ENCODE peak calls at places on chromosomes 4 and X, in seven cellular contexts. One of them, this sample, is unnamed.

GRCh38 chrX:124098089-124098488 is 136.6 kb downstream of the STAG2 start:
- DNase-seq in heart left ventricle: no peak
- DNase-seq in prostate gland: no peak
- DNase-seq in ovary: no peak
- DNase-seq in endothelial cell of umbilical vein: peak; percentile 15
- DNase-seq in Peyer's patch: no peak
- DNase-seq in A549: no peak
- DNase-seq in this sample: no peak

GRCh38 chr4:183349673-183350072 is 27.4 kb upstream of the CLDN24 start:
- DNase-seq in heart left ventricle: no peak
- DNase-seq in prostate gland: no peak
- DNase-seq in ovary: no peak
- DNase-seq in endothelial cell of umbilical vein: no peak
- DNase-seq in Peyer's patch: no peak
- DNase-seq in A549: no peak
- DNase-seq in this sample: no peak

GRCh38 chr4:9976781-9977180 is 44.5 kb downstream of the SLC2A9 start:
- DNase-seq in heart left ventricle: no peak
- DNase-seq in prostate gland: no peak
- DNase-seq in ovary: no peak
- DNase-seq in endothelial cell of umbilical vein: no peak
- DNase-seq in Peyer's patch: no peak
- DNase-seq in A549: no peak
- DNase-seq in this sample: peak; percentile 34

GRCh38 chrX:40755291-40756249 is 20.2 kb upstream of the MED14 start:
- DNase-seq in heart left ventricle: peak; percentile 76
- DNase-seq in prostate gland: peak; percentile 6
- DNase-seq in ovary: no peak
- DNase-seq in endothelial cell of umbilical vein: peak; percentile 5
- DNase-seq in Peyer's patch: no peak
- DNase-seq in A549: no peak
- DNase-seq in this sample: no peak

GRCh38 chrX:109679820-109680219 is 53.2 kb downstream of the ACSL4 start:
- DNase-seq in heart left ventricle: no peak
- DNase-seq in prostate gland: peak; percentile 3
- DNase-seq in ovary: no peak
- DNase-seq in endothelial cell of umbilical vein: no peak
- DNase-seq in Peyer's patch: no peak
- DNase-seq in A549: no peak
- DNase-seq in this sample: no peak

GRCh38 chr4:94408549-94409374 is 43.0 kb upstream of the PDLIM5 start:
- DNase-seq in heart left ventricle: no peak
- DNase-seq in prostate gland: no peak
- DNase-seq in ovary: no peak
- DNase-seq in endothelial cell of umbilical vein: no peak
- DNase-seq in Peyer's patch: no peak
- DNase-seq in A549: no peak
- DNase-seq in this sample: no peak

GRCh38 chr4:98468744-98469143 is 189.7 kb downstream of the TSPAN5 start:
- DNase-seq in heart left ventricle: peak; percentile 51
- DNase-seq in prostate gland: no peak
- DNase-seq in ovary: peak; percentile 70
- DNase-seq in endothelial cell of umbilical vein: peak; percentile 84
- DNase-seq in Peyer's patch: no peak
- DNase-seq in A549: no peak
- DNase-seq in this sample: no peak

GRCh38 chr4:38740303-38740702 is 42.5 kb downstream of the TLR10 start:
- DNase-seq in heart left ventricle: no peak
- DNase-seq in prostate gland: no peak
- DNase-seq in ovary: no peak
- DNase-seq in endothelial cell of umbilical vein: no peak
- DNase-seq in Peyer's patch: no peak
- DNase-seq in A549: no peak
- DNase-seq in this sample: no peak

GRCh38 chr4:150126880-150127236 is 48.6 kb downstream of the DCLK2 start:
- DNase-seq in heart left ventricle: no peak
- DNase-seq in prostate gland: no peak
- DNase-seq in ovary: no peak
- DNase-seq in endothelial cell of umbilical vein: peak; percentile 37
- DNase-seq in Peyer's patch: no peak
- DNase-seq in A549: no peak
- DNase-seq in this sample: no peak

GRCh38 chrX:154309041-154309775 is 13.6 kb downstream of the TKTL1 start:
- DNase-seq in heart left ventricle: no peak
- DNase-seq in prostate gland: no peak
- DNase-seq in ovary: no peak
- DNase-seq in endothelial cell of umbilical vein: no peak
- DNase-seq in Peyer's patch: no peak
- DNase-seq in A549: no peak
- DNase-seq in this sample: no peak

GRCh38 chrX:154315416-154315815 is 19.8 kb downstream of the TKTL1 start:
- DNase-seq in heart left ventricle: no peak
- DNase-seq in prostate gland: no peak
- DNase-seq in ovary: no peak
- DNase-seq in endothelial cell of umbilical vein: no peak
- DNase-seq in Peyer's patch: no peak
- DNase-seq in A549: no peak
- DNase-seq in this sample: no peak

GRCh38 chrX:154312116-154312515 is 16.5 kb downstream of the TKTL1 start:
- DNase-seq in heart left ventricle: no peak
- DNase-seq in prostate gland: no peak
- DNase-seq in ovary: no peak
- DNase-seq in endothelial cell of umbilical vein: no peak
- DNase-seq in Peyer's patch: no peak
- DNase-seq in A549: no peak
- DNase-seq in this sample: no peak

GRCh38 chrX:154310991-154311541 is 15.5 kb downstream of the TKTL1 start:
- DNase-seq in heart left ventricle: no peak
- DNase-seq in prostate gland: no peak
- DNase-seq in ovary: no peak
- DNase-seq in endothelial cell of umbilical vein: no peak
- DNase-seq in Peyer's patch: no peak
- DNase-seq in A549: no peak
- DNase-seq in this sample: no peak

DNA sequence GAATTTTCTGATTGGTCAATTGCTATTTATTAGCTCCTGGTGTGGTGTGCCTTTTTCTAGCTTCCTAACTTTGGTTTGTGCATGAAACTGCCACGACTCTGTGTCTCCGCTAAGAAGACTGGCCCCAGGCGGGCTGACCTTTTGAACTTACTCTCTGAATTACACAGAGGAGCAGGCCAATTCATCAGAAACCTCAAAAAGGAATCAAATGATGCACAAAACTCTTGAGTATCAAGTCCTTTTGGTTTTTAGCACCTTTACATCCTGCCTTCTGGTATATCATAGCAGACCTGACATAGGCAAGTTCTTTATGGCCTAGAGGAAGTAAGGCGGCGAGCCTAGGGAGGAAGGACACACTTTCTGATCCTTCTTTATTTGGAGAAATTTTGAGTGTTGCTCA is 17.6 kb downstream of the TKTL1 start:
- DNase-seq in heart left ventricle: no peak
- DNase-seq in prostate gland: no peak
- DNase-seq in ovary: no peak
- DNase-seq in endothelial cell of umbilical vein: no peak
- DNase-seq in Peyer's patch: no peak
- DNase-seq in A549: no peak
- DNase-seq in this sample: no peak
- H3K9me3 ChIP-seq in heart left ventricle: no peaks in the 10 kb centered on the region
- H3K9me3 ChIP-seq in prostate gland: no peaks in the 10 kb centered on the region
- H3K9me3 ChIP-seq in ovary: no peaks in the 10 kb centered on the region
- H3K9me3 ChIP-seq in endothelial cell of umbilical vein: no peaks in the 10 kb centered on the region
- H3K9me3 ChIP-seq in Peyer's patch: no peaks in the 10 kb centered on the region
- H3K9me3 ChIP-seq in A549: no peaks in the 10 kb centered on the region
- H3K9me3 ChIP-seq in this sample: no peaks in the 10 kb centered on the region

GRCh38 chr4:32778938-32779337 is 2058.8 kb downstream of the PCDH7 start:
- DNase-seq in heart left ventricle: no peak
- DNase-seq in prostate gland: no peak
- DNase-seq in ovary: no peak
- DNase-seq in endothelial cell of umbilical vein: no peak
- DNase-seq in Peyer's patch: no peak
- DNase-seq in A549: no peak
- DNase-seq in this sample: no peak

GRCh38 chr4:32776435-32777203 is 2056.4 kb downstream of the PCDH7 start:
- DNase-seq in heart left ventricle: no peak
- DNase-seq in prostate gland: no peak
- DNase-seq in ovary: no peak
- DNase-seq in endothelial cell of umbilical vein: no peak
- DNase-seq in Peyer's patch: no peak
- DNase-seq in A549: no peak
- DNase-seq in this sample: no peak

GRCh38 chr4:32775049-32775448 is 2054.9 kb downstream of the PCDH7 start:
- DNase-seq in heart left ventricle: no peak
- DNase-seq in prostate gland: no peak
- DNase-seq in ovary: no peak
- DNase-seq in endothelial cell of umbilical vein: no peak
- DNase-seq in Peyer's patch: no peak
- DNase-seq in A549: no peak
- DNase-seq in this sample: no peak

DNA sequence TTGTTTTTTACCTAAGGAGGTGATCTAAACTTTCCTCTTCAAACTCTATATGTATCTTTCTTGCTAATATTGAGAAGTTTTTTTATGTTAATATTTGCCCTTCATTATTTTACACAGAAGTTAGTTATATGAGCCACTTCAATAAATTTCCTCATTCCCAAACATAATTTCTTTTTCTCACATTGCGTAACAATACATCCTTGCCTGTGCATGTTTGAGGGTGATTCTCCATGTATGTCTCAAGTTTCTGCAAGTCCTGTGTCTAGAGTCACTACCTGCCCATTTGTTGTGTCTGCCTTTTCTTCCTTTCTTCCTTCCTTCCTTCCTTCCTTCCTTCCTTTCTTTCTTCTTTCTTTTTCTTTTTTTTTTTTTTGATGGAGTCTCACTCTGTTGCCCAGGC is 2057.9 kb downstream of the PCDH7 start:
- DNase-seq in heart left ventricle: no peak
- DNase-seq in prostate gland: no peak
- DNase-seq in ovary: no peak
- DNase-seq in endothelial cell of umbilical vein: no peak
- DNase-seq in Peyer's patch: no peak
- DNase-seq in A549: no peak
- DNase-seq in this sample: no peak
- TF ChIP-seq POLR2A in heart left ventricle: no peak
- TF ChIP-seq POLR2A in prostate gland: no peak
- TF ChIP-seq POLR2A in ovary: no peak
- TF ChIP-seq POLR2A in endothelial cell of umbilical vein: no peak
- TF ChIP-seq POLR2A in Peyer's patch: no peak
- TF ChIP-seq POLR2A in A549: no peak
- TF ChIP-seq POLR2A in this sample: no peak

GRCh38 chrX:107713205-107714195 is 62.1 kb downstream of the TSC22D3 start:
- DNase-seq in heart left ventricle: no peak
- DNase-seq in prostate gland: no peak
- DNase-seq in ovary: no peak
- DNase-seq in endothelial cell of umbilical vein: no peak
- DNase-seq in Peyer's patch: no peak
- DNase-seq in A549: no peak
- DNase-seq in this sample: no peak
- H3K4me3 ChIP-seq in heart left ventricle: peak overlapping the region; percentile 95
- H3K4me3 ChIP-seq in prostate gland: peak overlapping the region; percentile 71
- H3K4me3 ChIP-seq in ovary: peak overlapping the region; percentile 50
- H3K4me3 ChIP-seq in endothelial cell of umbilical vein: no peak overlapping the region
- H3K4me3 ChIP-seq in Peyer's patch: peak overlapping the region; percentile 82
- H3K4me3 ChIP-seq in A549: no peak overlapping the region
- H3K4me3 ChIP-seq in this sample: peak overlapping the region; percentile 61

GRCh38 chr4:25238052-25238451 is 4.2 kb downstream of the PI4K2B start:
- DNase-seq in heart left ventricle: no peak
- DNase-seq in prostate gland: no peak
- DNase-seq in ovary: no peak
- DNase-seq in endothelial cell of umbilical vein: no peak
- DNase-seq in Peyer's patch: no peak
- DNase-seq in A549: no peak
- DNase-seq in this sample: no peak
- H3K9me3 ChIP-seq in heart left ventricle: peaks cover 4% of the 10 kb centered on the region
- H3K9me3 ChIP-seq in prostate gland: no peaks in the 10 kb centered on the region
- H3K9me3 ChIP-seq in ovary: no peaks in the 10 kb centered on the region
- H3K9me3 ChIP-seq in endothelial cell of umbilical vein: no peaks in the 10 kb centered on the region
- H3K9me3 ChIP-seq in Peyer's patch: no peaks in the 10 kb centered on the region
- H3K9me3 ChIP-seq in A549: peaks cover 4% of the 10 kb centered on the region
- H3K9me3 ChIP-seq in this sample: no peaks in the 10 kb centered on the region

DNA sequence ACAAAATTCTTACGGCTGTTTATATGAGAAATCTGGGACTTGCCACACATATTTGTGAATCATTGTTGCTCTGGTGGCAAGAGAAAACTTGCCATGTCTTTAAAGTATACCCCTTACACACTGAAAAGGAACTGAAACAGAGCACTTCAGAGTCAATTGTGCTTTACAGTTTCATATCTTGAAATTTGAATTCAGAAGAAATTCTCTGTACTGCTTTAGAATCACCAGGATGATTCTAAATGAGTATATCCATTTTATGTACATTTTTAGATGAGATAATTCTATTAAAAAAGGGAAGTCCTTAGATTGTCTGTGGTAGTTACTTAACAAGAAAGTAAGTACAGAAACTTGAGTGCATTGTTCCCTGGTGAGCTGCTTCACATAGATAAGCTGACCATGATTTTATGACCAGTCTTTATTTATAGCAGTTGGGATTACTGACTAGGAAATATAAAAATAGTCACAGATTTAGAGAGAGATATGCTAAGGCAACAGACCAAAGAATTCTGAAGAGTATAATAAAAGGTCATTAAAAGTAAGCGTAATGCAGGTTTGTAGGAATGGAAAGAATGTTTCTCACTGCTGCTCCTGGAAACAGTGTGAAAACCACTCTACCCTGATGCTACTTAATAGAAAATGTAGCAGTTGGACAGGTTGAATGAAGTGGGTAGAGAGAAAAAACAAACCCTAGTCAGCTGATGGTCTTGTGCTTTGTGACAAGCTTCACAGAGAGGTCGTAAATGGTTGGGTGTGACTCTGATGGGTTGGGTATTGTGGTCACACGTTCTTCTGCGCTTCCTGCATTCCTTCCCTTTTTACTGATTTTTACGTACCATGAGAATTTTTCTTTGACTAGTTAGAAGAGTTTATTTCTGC is 41.0 kb downstream of the FNIP2 start:
- DNase-seq in heart left ventricle: no peak
- DNase-seq in prostate gland: peak; percentile 58
- DNase-seq in ovary: no peak
- DNase-seq in endothelial cell of umbilical vein: peak; percentile 92
- DNase-seq in Peyer's patch: no peak
- DNase-seq in A549: no peak
- DNase-seq in this sample: no peak
- TF ChIP-seq POLR2A in heart left ventricle: no peak
- TF ChIP-seq POLR2A in prostate gland: peak; percentile 13
- TF ChIP-seq POLR2A in ovary: no peak
- TF ChIP-seq POLR2A in endothelial cell of umbilical vein: no peak
- TF ChIP-seq POLR2A in Peyer's patch: no peak
- TF ChIP-seq POLR2A in A549: no peak
- TF ChIP-seq POLR2A in this sample: no peak

DNA sequence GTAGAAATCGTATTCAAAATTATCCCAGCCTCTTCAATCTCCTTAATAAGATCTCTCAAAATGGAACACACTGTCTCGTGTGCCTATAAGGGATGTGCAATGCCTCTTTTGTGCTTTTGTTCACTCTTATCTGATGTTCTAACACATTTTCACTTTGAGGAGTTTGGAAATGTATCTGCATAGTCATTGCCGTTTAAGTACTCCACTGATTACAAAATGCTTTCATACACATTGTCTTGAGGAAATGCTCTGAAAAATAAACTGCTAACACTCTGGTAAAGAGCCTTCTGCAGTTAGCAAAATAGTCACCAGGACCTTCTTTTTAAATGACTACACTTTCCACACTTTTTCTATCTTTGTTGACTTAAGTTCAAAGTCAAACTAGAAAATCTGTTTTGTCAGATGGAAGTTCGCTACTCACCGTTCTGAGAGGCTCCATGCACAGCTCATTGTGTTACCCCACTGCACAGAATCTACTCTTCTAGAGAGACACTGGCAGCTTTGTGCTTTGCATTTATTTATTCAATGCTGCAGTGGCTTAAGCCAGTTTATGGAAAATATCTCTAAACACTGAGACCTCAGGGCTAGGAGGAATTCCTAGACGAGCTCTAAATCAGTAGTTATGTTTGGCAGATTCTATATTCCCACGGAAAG is 159.0 kb downstream of the CHIC2 start:
- DNase-seq in heart left ventricle: no peak
- DNase-seq in prostate gland: no peak
- DNase-seq in ovary: no peak
- DNase-seq in endothelial cell of umbilical vein: no peak
- DNase-seq in Peyer's patch: no peak
- DNase-seq in A549: no peak
- DNase-seq in this sample: no peak
- H3K4me3 ChIP-seq in heart left ventricle: peak overlapping the region; percentile 51
- H3K4me3 ChIP-seq in prostate gland: no peak overlapping the region
- H3K4me3 ChIP-seq in ovary: no peak overlapping the region
- H3K4me3 ChIP-seq in endothelial cell of umbilical vein: no peak overlapping the region
- H3K4me3 ChIP-seq in Peyer's patch: peak overlapping the region; percentile 30
- H3K4me3 ChIP-seq in A549: no peak overlapping the region
- H3K4me3 ChIP-seq in this sample: peak overlapping the region; percentile 41